ENCODE peak calls at places on chromosomes 5 and 9, in nine cellular contexts. K is MV-4-11, R is NCI-H2107, C is D341Med, O is cerebellar cortex, M is lower lobe of right lung, T is WTC11, I is A549, D is RWPE1. N is an unnamed sample.

GRCh38 chr9:89538874-89539273 is 41.0 kb upstream of the SEMA4D start:
- DNase-seq in K (no peak), R (no peak), C (no peak), O (no peak), M (no peak), T (no peak), I (no peak), D (no peak), N (no peak)

GRCh38 chr5:40991168-40991980 is 79.8 kb downstream of the MROH2B start:
- DNase-seq in K (no peak), R (no peak), C (no peak), O (peak; percentile 8), M (no peak), T (no peak), I (peak; percentile 29), D (no peak), N (no peak)

GRCh38 chr9:133553978-133554713 is 19.6 kb downstream of the ADAMTSL2 start:
- DNase-seq in K (no peak), R (no peak), C (no peak), O (no peak), M (no peak), T (peak; percentile 59), I (no peak), D (no peak), N (no peak)

GRCh38 chr5:75260708-75261107 is 24.0 kb upstream of the ANKRD31 start:
- DNase-seq in K (no peak), R (no peak), C (no peak), O (no peak), M (no peak), T (no peak), I (no peak), D (no peak), N (no peak)

GRCh38 chr9:16726718-16727451 is 143.6 kb downstream of the BNC2 start:
- DNase-seq in K (peak; percentile 34), R (peak; percentile 9), C (peak; percentile 68), O (peak; percentile 46), M (peak; percentile 79), T (peak; percentile 82), I (peak; percentile 84), D (peak; percentile 50), N (peak; percentile 5)

GRCh38 chr9:89408628-89409101 is 89.2 kb downstream of the SEMA4D start:
- DNase-seq in K (no peak), R (no peak), C (no peak), O (no peak), M (no peak), T (no peak), I (no peak), D (no peak), N (peak; percentile 72)

GRCh38 chr9:31445960-31446359 is 938.5 kb upstream of the ACO1 start:
- DNase-seq in K (peak; percentile 63), R (no peak), C (no peak), O (no peak), M (no peak), T (no peak), I (no peak), D (no peak), N (no peak)

GRCh38 chr5:171826132-171826531 is 40.5 kb downstream of the SMIM23 start:
- DNase-seq in K (no peak), R (no peak), C (no peak), O (no peak), M (no peak), T (no peak), I (no peak), D (no peak), N (no peak)

GRCh38 chr5:6525910-6526309 is 77.3 kb downstream of the UBE2QL1 start:
- DNase-seq in K (peak; percentile 8), R (no peak), C (no peak), O (peak; percentile 73), M (no peak), T (peak; percentile 47), I (peak; percentile 38), D (no peak), N (peak; percentile 18)

GRCh38 chr5:178531786-178532185 is 58.4 kb downstream of the COL23A1 start:
- DNase-seq in K (no peak), R (no peak), C (peak; percentile 18), O (no peak), M (no peak), T (no peak), I (no peak), D (no peak), N (no peak)

GRCh38 chr5:575636-576035 is 36.5 kb upstream of the CEP72 start:
- DNase-seq in K (no peak), R (no peak), C (no peak), O (no peak), M (no peak), T (no peak), I (no peak), D (no peak), N (no peak)

GRCh38 chr5:168329302-168329701 is 37.9 kb downstream of the WWC1 start:
- DNase-seq in K (no peak), R (no peak), C (no peak), O (no peak), M (no peak), T (no peak), I (peak; percentile 51), D (no peak), N (no peak)

GRCh38 chr9:133977421-133978201 is 14.5 kb downstream of the VAV2 start:
- DNase-seq in K (no peak), R (no peak), C (no peak), O (no peak), M (peak; percentile 39), T (peak; percentile 9), I (no peak), D (no peak), N (no peak)

GRCh38 chr5:141560141-141560540 is 58.7 kb downstream of the DIAPH1 start:
- DNase-seq in K (no peak), R (peak; percentile 17), C (no peak), O (peak; percentile 81), M (no peak), T (no peak), I (no peak), D (peak; percentile 34), N (no peak)

GRCh38 chr5:140327589-140327988 is 18.8 kb downstream of the HBEGF start:
- DNase-seq in K (no peak), R (peak; percentile 5), C (no peak), O (no peak), M (no peak), T (no peak), I (no peak), D (no peak), N (no peak)

GRCh38 chr5:82387041-82387818 is 109.1 kb upstream of the RPS23 start:
- DNase-seq in K (no peak), R (no peak), C (no peak), O (no peak), M (no peak), T (no peak), I (peak; percentile 92), D (peak; percentile 27), N (no peak)

GRCh38 chr5:109688999-109689739 is 558 bp upstream of the MAN2A1 start:
- DNase-seq in K (peak; percentile 89), R (peak; percentile 72), C (peak; percentile 95), O (peak; percentile 67), M (peak; percentile 92), T (peak; percentile 78), I (peak; percentile 92), D (peak; percentile 93), N (peak; percentile 96)

GRCh38 chr5:79613571-79613970 is 1.3 kb downstream of the TENT2 start:
- DNase-seq in K (no peak), R (no peak), C (no peak), O (no peak), M (no peak), T (no peak), I (no peak), D (no peak), N (no peak)

GRCh38 chr5:163445345-163445744 is 8.0 kb downstream of the CCNG1 start:
- DNase-seq in K (no peak), R (no peak), C (no peak), O (no peak), M (no peak), T (no peak), I (no peak), D (no peak), N (no peak)

GRCh38 chr5:171272996-171273970 is 35.8 kb upstream of the TLX3 start:
- DNase-seq in K (no peak), R (no peak), C (peak; percentile 32), O (peak; percentile 75), M (no peak), T (peak; percentile 41), I (peak; percentile 55), D (no peak), N (peak; percentile 6)

N was measured in KBM-7.